ENCODE peak calls at places on chromosomes 16 and 17, in six cellular contexts. One of them, this sample, is unnamed.

GRCh38 chr17:34091975-34092374 is 163.1 kb upstream of the CCL2 start:
- DNase-seq in endothelial cell: no peak
- DNase-seq in GOT3: no peak
- DNase-seq in ACHN: no peak
- DNase-seq in stimulated activated CD4-positive, alpha-beta T cell treated with anti-CD3 and anti-CD28 coated beads, Interleukin-1b, Interleukin-23, amount 100 ng/mL, for 24 hours: no peak
- DNase-seq in heart right ventricle: no peak
- DNase-seq in this sample: no peak

GRCh38 chr17:50238594-50239287 is 35.5 kb upstream of the TMEM92 start:
- DNase-seq in endothelial cell: no peak
- DNase-seq in ACHN: no peak
- DNase-seq in heart right ventricle: no peak
- DNase-seq in stimulated activated CD4-positive, alpha-beta T cell treated with anti-CD3 and anti-CD28 coated beads, Interleukin-1b, Interleukin-23, amount 100 ng/mL, for 24 hours: no peak
- DNase-seq in GOT3: no peak
- DNase-seq in this sample: no peak

GRCh38 chr16:86389566-86390328 is 120.6 kb upstream of the FOXF1 start:
- DNase-seq in stimulated activated CD4-positive, alpha-beta T cell treated with anti-CD3 and anti-CD28 coated beads, Interleukin-1b, Interleukin-23, amount 100 ng/mL, for 24 hours: no peak
- DNase-seq in endothelial cell: no peak
- DNase-seq in GOT3: no peak
- DNase-seq in heart right ventricle: no peak
- DNase-seq in ACHN: no peak
- DNase-seq in this sample: peak; percentile 35

GRCh38 chr17:7063518-7064094 is 16.4 kb downstream of the CLEC10A start:
- DNase-seq in ACHN: no peak
- DNase-seq in endothelial cell: no peak
- DNase-seq in heart right ventricle: no peak
- DNase-seq in GOT3: no peak
- DNase-seq in stimulated activated CD4-positive, alpha-beta T cell treated with anti-CD3 and anti-CD28 coated beads, Interleukin-1b, Interleukin-23, amount 100 ng/mL, for 24 hours: no peak
- DNase-seq in this sample: no peak

GRCh38 chr17:8818047-8818446 is 18.9 kb upstream of the MFSD6L start:
- DNase-seq in endothelial cell: no peak
- DNase-seq in GOT3: no peak
- DNase-seq in ACHN: no peak
- DNase-seq in stimulated activated CD4-positive, alpha-beta T cell treated with anti-CD3 and anti-CD28 coated beads, Interleukin-1b, Interleukin-23, amount 100 ng/mL, for 24 hours: no peak
- DNase-seq in heart right ventricle: no peak
- DNase-seq in this sample: no peak

GRCh38 chr16:74817851-74818250 is 43.2 kb upstream of the FA2H start:
- DNase-seq in stimulated activated CD4-positive, alpha-beta T cell treated with anti-CD3 and anti-CD28 coated beads, Interleukin-1b, Interleukin-23, amount 100 ng/mL, for 24 hours: no peak
- DNase-seq in heart right ventricle: no peak
- DNase-seq in GOT3: no peak
- DNase-seq in ACHN: no peak
- DNase-seq in endothelial cell: no peak
- DNase-seq in this sample: no peak

GRCh38 chr17:43679911-43680310 is 18.2 kb upstream of the MEOX1 start:
- DNase-seq in stimulated activated CD4-positive, alpha-beta T cell treated with anti-CD3 and anti-CD28 coated beads, Interleukin-1b, Interleukin-23, amount 100 ng/mL, for 24 hours: no peak
- DNase-seq in GOT3: no peak
- DNase-seq in ACHN: no peak
- DNase-seq in endothelial cell: no peak
- DNase-seq in heart right ventricle: no peak
- DNase-seq in this sample: no peak

GRCh38 chr16:9090101-9090959 is 1.1 kb upstream of the HAPSTR1 start:
- DNase-seq in stimulated activated CD4-positive, alpha-beta T cell treated with anti-CD3 and anti-CD28 coated beads, Interleukin-1b, Interleukin-23, amount 100 ng/mL, for 24 hours: no peak
- DNase-seq in endothelial cell: peak; percentile 51
- DNase-seq in GOT3: no peak
- DNase-seq in heart right ventricle: peak; percentile 36
- DNase-seq in ACHN: no peak
- DNase-seq in this sample: no peak

GRCh38 chr17:82876602-82877391 is 37.0 kb upstream of the ZNF750 start:
- DNase-seq in GOT3: no peak
- DNase-seq in endothelial cell: peak; percentile 52
- DNase-seq in ACHN: no peak
- DNase-seq in heart right ventricle: peak; percentile 82
- DNase-seq in stimulated activated CD4-positive, alpha-beta T cell treated with anti-CD3 and anti-CD28 coated beads, Interleukin-1b, Interleukin-23, amount 100 ng/mL, for 24 hours: no peak
- DNase-seq in this sample: peak; percentile 17

GRCh38 chr16:15835136-15835878 is 21.5 kb downstream of the MYH11 start:
- DNase-seq in GOT3: no peak
- DNase-seq in ACHN: no peak
- DNase-seq in endothelial cell: no peak
- DNase-seq in heart right ventricle: no peak
- DNase-seq in stimulated activated CD4-positive, alpha-beta T cell treated with anti-CD3 and anti-CD28 coated beads, Interleukin-1b, Interleukin-23, amount 100 ng/mL, for 24 hours: no peak
- DNase-seq in this sample: no peak

GRCh38 chr16:89949756-89950155 is 1.2 kb downstream of the DEF8 start:
- DNase-seq in ACHN: no peak
- DNase-seq in heart right ventricle: no peak
- DNase-seq in GOT3: no peak
- DNase-seq in endothelial cell: no peak
- DNase-seq in stimulated activated CD4-positive, alpha-beta T cell treated with anti-CD3 and anti-CD28 coated beads, Interleukin-1b, Interleukin-23, amount 100 ng/mL, for 24 hours: no peak
- DNase-seq in this sample: no peak

GRCh38 chr17:15444805-15445204 is 22.6 kb downstream of the CDRT4 start:
- DNase-seq in heart right ventricle: no peak
- DNase-seq in endothelial cell: peak; percentile 50
- DNase-seq in stimulated activated CD4-positive, alpha-beta T cell treated with anti-CD3 and anti-CD28 coated beads, Interleukin-1b, Interleukin-23, amount 100 ng/mL, for 24 hours: no peak
- DNase-seq in ACHN: no peak
- DNase-seq in GOT3: no peak
- DNase-seq in this sample: peak; percentile 32

GRCh38 chr16:66988197-66988788 is at the start of gene CES4A:
- DNase-seq in endothelial cell: no peak
- DNase-seq in GOT3: no peak
- DNase-seq in ACHN: peak; percentile 94
- DNase-seq in stimulated activated CD4-positive, alpha-beta T cell treated with anti-CD3 and anti-CD28 coated beads, Interleukin-1b, Interleukin-23, amount 100 ng/mL, for 24 hours: no peak
- DNase-seq in heart right ventricle: no peak
- DNase-seq in this sample: no peak

GRCh38 chr17:9802294-9802693 is 10.9 kb upstream of the DHRS7C start:
- DNase-seq in GOT3: no peak
- DNase-seq in endothelial cell: no peak
- DNase-seq in ACHN: no peak
- DNase-seq in heart right ventricle: no peak
- DNase-seq in stimulated activated CD4-positive, alpha-beta T cell treated with anti-CD3 and anti-CD28 coated beads, Interleukin-1b, Interleukin-23, amount 100 ng/mL, for 24 hours: no peak
- DNase-seq in this sample: no peak

This sample was measured in A673.